ENCODE peak calls at places on chromosomes 11 and 22, in six cellular contexts. Q is HFF-Myc, P is NCI-H2081, D is putamen, U is right lobe of liver, C is fibroblast of mammary gland. N is an unnamed sample.

GRCh38 chr11:70703141-70704052 is 305.1 kb downstream of the CTTN start:
- DNase-seq in Q (no peak), P (no peak), D (no peak), U (no peak), C (no peak), N (no peak)

GRCh38 chr11:121133046-121133445 is 32.0 kb downstream of the TECTA start:
- DNase-seq in Q (no peak), P (no peak), D (no peak), U (no peak), C (no peak), N (no peak)

GRCh38 chr22:42680648-42681047 is 31.5 kb upstream of the CYB5R3 start:
- DNase-seq in Q (peak), P (no peak), D (no peak), U (no peak), C (peak), N (peak)

GRCh38 chr11:93623179-93623578 is 38.3 kb upstream of the CEP295 start:
- DNase-seq in Q (no peak), P (no peak), D (no peak), U (no peak), C (no peak), N (peak)

GRCh38 chr11:128187829-128188228 is 399.5 kb downstream of the ETS1 start:
- DNase-seq in Q (peak), P (no peak), D (no peak), U (no peak), C (peak), N (no peak)

GRCh38 chr11:57478971-57479663 is 18.8 kb downstream of the RTN4RL2 start:
- DNase-seq in Q (no peak), P (no peak), D (no peak), U (no peak), C (no peak), N (no peak)

GRCh38 chr11:69394902-69395690 is 86.4 kb upstream of the LINC01488 start:
- DNase-seq in Q (no peak), P (no peak), D (no peak), U (no peak), C (peak), N (no peak)

GRCh38 chr11:17479284-17480214 is 2.9 kb upstream of the ABCC8 start:
- DNase-seq in Q (no peak), P (peak), D (peak), U (no peak), C (no peak), N (peak)

GRCh38 chr11:27864046-27865025 is 164.1 kb upstream of the BDNF start:
- DNase-seq in Q (no peak), P (no peak), D (no peak), U (no peak), C (no peak), N (no peak)

GRCh38 chr11:69642549-69642912 is 1.6 kb downstream of the CCND1 start:
- DNase-seq in Q (no peak), P (no peak), D (no peak), U (peak), C (no peak), N (no peak)

GRCh38 chr22:37088108-37088605 is 21.4 kb downstream of the TMPRSS6 start:
- DNase-seq in Q (no peak), P (no peak), D (no peak), U (no peak), C (peak), N (peak)

GRCh38 chr11:73275381-73275750 is 3.2 kb downstream of the P2RY6 start:
- DNase-seq in Q (no peak), P (no peak), D (no peak), U (no peak), C (no peak), N (no peak)

GRCh38 chr11:116145187-116145865 is 627.5 kb downstream of the BUD13 start:
- DNase-seq in Q (no peak), P (no peak), D (no peak), U (no peak), C (no peak), N (no peak)

N was measured in AG20443.